ENCODE peak calls at places on chromosomes 6 and 20, in seven cellular contexts. E is DND-41, F is H9, L is IMR-90, H is neural progenitor cell, T is osteoblast, B is PC-9. G is an unnamed sample.

GRCh38 chr20:347640-348484 is 951 bp downstream of the NRSN2 start:
- DNase-seq in E (peak; percentile 86), F (peak; percentile 97), L (peak; percentile 90), H (peak; percentile 98), T (peak; percentile 99), B (peak; percentile 92), G (peak; percentile 98)

GRCh38 chr6:52840763-52841585 is at the start of gene GSTA5:
- DNase-seq in E (no peak), F (no peak), L (no peak), H (no peak), T (no peak), B (peak; percentile 14), G (peak; percentile 36)

GRCh38 chr6:160128879-160129516 is 7.4 kb downstream of the SLC22A1 start:
- DNase-seq in E (no peak), F (no peak), L (no peak), H (no peak), T (no peak), B (no peak), G (no peak)

GRCh38 chr6:167493961-167494697 is 169.2 kb downstream of the TTLL2 start:
- DNase-seq in E (no peak), F (no peak), L (no peak), H (no peak), T (no peak), B (no peak), G (no peak)

GRCh38 chr20:33947709-33948295 is 45.9 kb upstream of the RALY start:
- DNase-seq in E (peak; percentile 43), F (peak; percentile 87), L (peak; percentile 27), H (peak; percentile 86), T (no peak), B (peak; percentile 55), G (peak; percentile 90)

GRCh38 chr20:25539742-25540201 is 45.6 kb downstream of the NINL start:
- DNase-seq in E (no peak), F (no peak), L (peak; percentile 52), H (no peak), T (no peak), B (no peak), G (peak; percentile 47)

GRCh38 chr20:53080969-53081871 is 109.1 kb downstream of the TSHZ2 start:
- DNase-seq in E (no peak), F (no peak), L (peak; percentile 27), H (no peak), T (no peak), B (no peak), G (no peak)

GRCh38 chr6:166672624-166673165 is 45.6 kb upstream of the RPS6KA2 start:
- DNase-seq in E (no peak), F (no peak), L (no peak), H (no peak), T (no peak), B (no peak), G (no peak)

GRCh38 chr6:118894425-118895240 is 681 bp downstream of the ASF1A start:
- DNase-seq in E (peak; percentile 58), F (peak; percentile 48), L (peak; percentile 66), H (peak; percentile 67), T (peak; percentile 95), B (peak; percentile 58), G (peak; percentile 88)

GRCh38 chr20:7161690-7162089 is 394.2 kb downstream of the BMP2 start:
- DNase-seq in E (no peak), F (no peak), L (no peak), H (peak; percentile 32), T (no peak), B (no peak), G (peak; percentile 52)

GRCh38 chr6:51657491-51657890 is 429.9 kb downstream of the PKHD1 start:
- DNase-seq in E (no peak), F (no peak), L (no peak), H (no peak), T (no peak), B (no peak), G (no peak)

GRCh38 chr6:109381007-109381746 is 1.1 kb downstream of the CD164 start:
- DNase-seq in E (no peak), F (no peak), L (peak; percentile 20), H (peak; percentile 9), T (peak; percentile 77), B (no peak), G (peak; percentile 62)

GRCh38 chr6:33164176-33164575 is 28.1 kb downstream of the COL11A2 start:
- DNase-seq in E (no peak), F (no peak), L (no peak), H (no peak), T (peak; percentile 61), B (no peak), G (no peak)

GRCh38 chr6:146598785-146599405 is at the start of gene ADGB:
- DNase-seq in E (no peak), F (peak; percentile 88), L (peak; percentile 35), H (peak; percentile 89), T (peak; percentile 81), B (peak; percentile 38), G (no peak)

GRCh38 chr6:88145298-88145963 is 20.7 kb downstream of the CNR1 start:
- DNase-seq in E (no peak), F (no peak), L (no peak), H (no peak), T (no peak), B (no peak), G (no peak)

GRCh38 chr6:158476389-158476788 is 83.5 kb upstream of the TMEM181 start:
- DNase-seq in E (no peak), F (no peak), L (no peak), H (no peak), T (no peak), B (no peak), G (no peak)

DNA sequence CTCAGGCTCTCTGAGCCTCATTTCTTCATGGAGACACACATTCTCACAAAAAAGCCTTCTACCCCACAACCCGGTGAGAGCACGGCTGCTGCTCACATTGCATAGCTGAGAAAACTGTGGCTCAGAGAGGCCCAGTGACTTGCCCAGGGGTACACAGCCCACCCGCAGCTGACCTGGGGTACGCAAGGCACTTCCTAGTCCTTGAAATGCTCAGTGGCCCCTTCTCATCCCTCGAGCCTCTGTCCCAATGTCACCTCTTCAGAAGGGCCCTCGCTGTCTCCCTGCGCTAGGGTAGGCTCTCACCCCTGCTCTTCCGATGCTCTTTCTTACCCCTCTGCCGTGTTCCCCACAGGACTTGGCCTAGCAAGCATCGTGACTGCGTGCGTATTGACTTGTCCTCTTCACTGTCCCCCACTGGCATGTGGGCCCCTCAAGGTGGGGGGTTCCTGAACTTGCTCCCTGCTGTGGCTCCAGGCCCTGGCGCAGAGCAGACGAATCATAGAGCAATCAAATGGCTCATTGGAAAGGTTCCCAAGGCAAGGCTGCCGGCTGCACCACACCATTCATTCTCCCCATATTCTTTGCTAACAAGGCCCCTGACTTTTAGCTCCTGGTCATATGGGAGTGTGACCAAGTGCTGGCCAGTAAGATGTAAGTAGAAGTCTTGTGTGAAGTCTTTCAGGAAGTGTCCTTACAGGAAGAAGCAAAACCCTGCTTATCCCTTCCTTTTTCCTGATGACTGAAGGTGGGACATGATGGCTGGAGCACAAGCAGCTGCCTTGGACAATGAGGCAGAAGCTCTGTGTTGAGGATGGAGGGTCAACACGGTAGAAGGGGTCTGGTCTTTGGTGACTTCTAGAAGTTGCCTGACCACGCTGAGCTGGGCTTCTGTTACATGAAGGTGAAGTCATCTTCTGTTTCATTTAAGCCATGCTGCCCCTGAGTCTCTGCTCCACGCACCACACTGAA is 22.7 kb downstream of the PCK1 start:
- DNase-seq in E (no peak), F (no peak), L (no peak), H (no peak), T (peak; percentile 48), B (no peak), G (no peak)
- H3K4me2 ChIP-seq in E (no peak overlapping the region), F (no peak overlapping the region), L (no peak overlapping the region), H (no peak overlapping the region), T (no peak overlapping the region), B (no peak overlapping the region), G (no peak overlapping the region)

GRCh38 chr6:25415701-25416100 is 136.5 kb downstream of the CARMIL1 start:
- DNase-seq in E (no peak), F (no peak), L (no peak), H (no peak), T (no peak), B (no peak), G (no peak)
- H3K4me1 ChIP-seq in E (peaks cover 8% of the 10 kb centered on the region), F (peaks cover 9% of the 10 kb centered on the region), L (no peaks in the 10 kb centered on the region), H (peaks cover 11% of the 10 kb centered on the region), T (peaks cover 39% of the 10 kb centered on the region), B (peaks cover 12% of the 10 kb centered on the region), G (no peaks in the 10 kb centered on the region)

DNA sequence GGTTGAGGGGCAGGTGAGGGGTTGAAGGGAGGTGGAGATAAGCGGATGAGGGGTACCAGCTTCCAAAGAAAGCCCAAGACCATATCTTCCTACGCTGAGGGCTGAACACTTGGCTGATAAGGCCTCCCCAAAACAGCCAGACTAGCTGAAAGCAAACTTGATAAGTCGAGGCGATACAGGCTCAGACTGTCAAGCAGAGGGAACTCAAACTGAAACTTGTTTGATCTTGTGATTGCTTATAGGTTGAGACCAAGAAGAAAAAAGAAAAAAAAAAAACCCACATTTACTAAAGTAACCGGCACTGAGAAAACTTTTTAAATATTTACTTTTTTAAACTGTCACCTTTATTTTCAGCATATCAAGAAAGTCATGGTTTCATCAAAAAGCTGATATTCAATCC is 73.6 kb downstream of the TRERF1 start:
- DNase-seq in E (no peak), F (no peak), L (no peak), H (no peak), T (no peak), B (no peak), G (no peak)
- H3K4me2 ChIP-seq in E (no peak overlapping the region), F (no peak overlapping the region), L (no peak overlapping the region), H (no peak overlapping the region), T (no peak overlapping the region), B (no peak overlapping the region), G (no peak overlapping the region)

DNA sequence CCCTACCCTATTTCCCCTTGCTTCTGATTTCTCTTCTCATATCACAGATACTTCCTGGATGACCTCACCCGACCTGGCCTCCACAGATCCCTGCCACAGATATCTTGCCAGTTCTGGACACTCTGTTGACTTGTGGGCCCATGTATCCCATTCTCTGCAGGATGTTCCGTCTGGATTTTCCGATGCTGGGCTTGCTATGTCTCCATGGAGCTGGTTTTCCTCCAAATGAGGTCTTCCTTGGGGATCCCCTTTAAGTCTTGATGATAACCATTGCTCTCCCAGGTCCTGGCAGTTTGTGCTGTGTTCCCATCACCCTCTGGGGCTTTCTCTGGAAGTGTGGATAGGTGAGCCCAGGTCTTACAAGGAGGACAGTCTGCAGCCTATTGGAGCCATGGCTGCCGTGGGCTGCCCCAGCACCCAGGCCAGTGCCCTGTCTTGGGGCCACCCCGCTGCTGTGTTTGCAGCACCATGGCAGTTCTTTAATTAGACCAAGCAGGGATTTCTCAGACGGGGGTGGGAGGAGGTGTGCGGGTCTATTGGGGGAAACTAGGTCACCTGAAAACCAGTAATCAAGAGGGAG is 23.9 kb downstream of the PPP1R16B start:
- DNase-seq in E (no peak), F (no peak), L (no peak), H (no peak), T (no peak), B (no peak), G (no peak)
- H3K4me1 ChIP-seq in E (no peaks in the 10 kb centered on the region), F (peaks cover 7% of the 10 kb centered on the region), L (no peaks in the 10 kb centered on the region), H (peaks cover 13% of the 10 kb centered on the region), T (peaks cover 3% of the 10 kb centered on the region), B (peaks cover 46% of the 10 kb centered on the region), G (no peaks in the 10 kb centered on the region)

G was measured in Karpas-422.